ENCODE peak calls at places on chromosomes 6 and 20, in ten cellular contexts. D is neural progenitor cell; S is activated CD8-positive, alpha-beta T cell treated with anti-CD3 and anti-CD28 coated beads for 36 hours; T is upper lobe of right lung; Q is transverse colon; C is omental fat pad; E is Calu3; I is A549; V is BJ; N is right atrium auricular region. Z is an unnamed sample.

GRCh38 chr6:26526928-26527327 is 11.2 kb upstream of the HMGN4 start:
- DNase-seq in Q (no peak), T (no peak), D (no peak), C (no peak), E (no peak), V (no peak), I (no peak), N (no peak), S (no peak), Z (no peak)

GRCh38 chr6:90274481-90275030 is 22.1 kb downstream of the BACH2 start:
- DNase-seq in N (no peak), D (peak), Q (peak), T (no peak), S (peak), E (no peak), I (no peak), V (no peak), C (no peak), Z (no peak)

GRCh38 chr20:51354191-51354768 is 188.2 kb downstream of the NFATC2 start:
- DNase-seq in Q (no peak), I (no peak), C (no peak), V (no peak), S (no peak), E (no peak), D (no peak), N (no peak), T (peak), Z (no peak)

GRCh38 chr6:18269253-18269652 is 4.9 kb upstream of the DEK start:
- DNase-seq in E (no peak), I (no peak), D (no peak), V (peak), C (no peak), Q (no peak), N (no peak), T (no peak), S (peak), Z (no peak)

GRCh38 chr6:6657820-6658217 is 69.3 kb downstream of the LY86 start:
- DNase-seq in E (no peak), Q (no peak), T (no peak), D (no peak), C (no peak), N (no peak), V (no peak), S (no peak), I (no peak), Z (no peak)

GRCh38 chr6:160750276-160750689 is 48.2 kb downstream of the PLG start:
- DNase-seq in C (no peak), T (no peak), E (peak), V (no peak), S (peak), N (no peak), D (peak), I (no peak), Q (no peak), Z (no peak)

GRCh38 chr6:155187096-155187495 is 76.7 kb upstream of the CLDN20 start:
- DNase-seq in N (no peak), D (no peak), C (no peak), S (peak), E (no peak), I (no peak), V (no peak), T (no peak), Q (no peak), Z (no peak)

GRCh38 chr20:45592574-45593189 is 13.6 kb upstream of the WFDC8 start:
- DNase-seq in Q (no peak), S (peak), C (no peak), T (no peak), E (peak), D (peak), N (no peak), V (no peak), I (peak), Z (no peak)

DNA sequence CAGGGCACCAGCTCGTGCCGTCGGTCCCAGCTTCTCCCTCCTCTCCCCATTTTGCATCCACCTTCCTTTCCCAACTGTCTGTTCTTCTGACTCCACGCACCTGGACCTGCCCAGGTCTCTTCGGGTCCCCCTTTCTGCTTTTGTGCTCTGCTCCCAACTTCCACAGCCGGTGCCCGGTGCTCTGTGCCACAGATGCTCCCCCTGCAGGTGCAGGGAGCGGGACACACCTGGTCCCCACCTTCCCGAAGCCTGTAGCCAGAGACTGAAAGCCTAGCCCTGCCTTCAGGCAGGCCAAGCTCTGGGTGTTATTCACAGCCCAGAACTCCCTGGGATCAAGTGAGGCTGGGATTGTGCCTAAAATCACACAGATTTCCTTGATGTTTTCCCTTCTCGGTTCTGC is 24.6 kb upstream of the BMP7 start:
- DNase-seq in E (peak), N (no peak), V (no peak), D (no peak), S (no peak), C (no peak), T (no peak), Q (no peak), I (no peak), Z (no peak)
- TF ChIP-seq CTCF in E (peak), N (no peak), V (no peak), D (peak), S (no peak), C (no peak), T (no peak), Q (no peak), I (no peak), Z (no peak)

GRCh38 chr6:38193486-38194281 is 374.2 kb downstream of the ZFAND3 start:
- DNase-seq in C (no peak), S (no peak), I (no peak), D (no peak), T (no peak), E (no peak), Q (no peak), N (no peak), V (no peak), Z (no peak)
- TF ChIP-seq CTCF in C (no peak), S (no peak), I (no peak), D (no peak), T (no peak), E (no peak), Q (no peak), N (no peak), V (no peak), Z (no peak)

GRCh38 chr20:20856306-20856705 is 143.9 kb upstream of the RALGAPA2 start:
- DNase-seq in D (no peak), I (no peak), Q (no peak), C (no peak), T (no peak), E (no peak), V (no peak), N (no peak), S (no peak), Z (no peak)

GRCh38 chr20:20860078-20860806 is 147.8 kb upstream of the RALGAPA2 start:
- DNase-seq in C (peak), Q (peak), S (peak), D (peak), I (peak), T (peak), N (peak), V (peak), E (peak), Z (peak)

GRCh38 chr20:20864346-20865096 is 152.1 kb upstream of the RALGAPA2 start:
- DNase-seq in Q (no peak), I (peak), V (no peak), C (no peak), T (no peak), E (no peak), N (no peak), S (no peak), D (peak), Z (no peak)

GRCh38 chr20:20856956-20857355 is 144.5 kb upstream of the RALGAPA2 start:
- DNase-seq in E (no peak), Q (no peak), V (no peak), C (no peak), N (no peak), D (no peak), T (no peak), S (no peak), I (no peak), Z (no peak)

DNA sequence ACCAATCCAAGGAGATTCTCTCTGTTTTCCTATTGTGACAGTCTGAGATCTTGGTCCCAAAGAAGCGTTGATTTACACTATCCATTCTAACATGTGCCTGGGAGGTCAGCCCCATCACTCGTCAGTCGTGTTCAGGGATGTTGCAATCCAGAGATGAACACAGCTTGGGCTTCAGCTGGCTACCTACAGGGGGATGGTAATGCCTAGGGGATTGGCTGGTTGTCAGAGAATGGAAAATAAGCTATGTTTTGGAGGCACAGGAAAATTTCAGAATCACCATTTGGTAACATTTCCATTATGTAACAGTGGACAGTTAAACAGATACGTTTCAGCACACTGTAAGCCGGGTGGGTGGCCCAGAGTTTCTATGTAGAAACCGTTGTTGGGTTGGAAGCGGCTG is 147.1 kb upstream of the RALGAPA2 start:
- DNase-seq in D (no peak), E (no peak), V (no peak), T (no peak), I (no peak), S (no peak), C (no peak), Q (no peak), N (no peak), Z (no peak)
- TF ChIP-seq CTCF in D (no peak), E (no peak), V (no peak), T (no peak), I (no peak), S (no peak), C (no peak), Q (no peak), N (no peak), Z (no peak)

DNA sequence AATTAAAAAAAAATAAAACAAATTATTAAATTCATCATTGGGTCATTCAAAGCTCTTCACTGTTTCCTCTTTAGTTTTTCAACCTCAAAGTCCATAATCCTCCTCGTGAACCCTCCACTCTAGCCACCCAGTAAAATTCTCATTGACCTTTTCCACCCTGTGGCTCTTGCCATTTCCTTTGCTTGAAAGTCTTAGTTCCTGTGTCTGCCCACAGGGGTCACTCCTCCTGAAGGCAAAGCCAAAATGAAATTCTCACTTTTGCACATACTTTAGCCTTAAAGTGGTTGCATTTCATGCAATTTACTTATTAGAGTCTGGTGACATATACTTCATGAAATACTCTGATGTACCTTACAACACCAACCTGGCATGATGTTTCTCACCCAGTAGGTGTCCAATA is 263.7 kb downstream of the BMP2 start:
- DNase-seq in C (no peak), N (no peak), S (no peak), V (no peak), T (no peak), I (peak), E (no peak), Q (no peak), D (peak), Z (no peak)
- TF ChIP-seq CTCF in C (no peak), N (no peak), S (no peak), V (no peak), T (no peak), I (no peak), E (no peak), Q (peak), D (peak), Z (peak)

DNA sequence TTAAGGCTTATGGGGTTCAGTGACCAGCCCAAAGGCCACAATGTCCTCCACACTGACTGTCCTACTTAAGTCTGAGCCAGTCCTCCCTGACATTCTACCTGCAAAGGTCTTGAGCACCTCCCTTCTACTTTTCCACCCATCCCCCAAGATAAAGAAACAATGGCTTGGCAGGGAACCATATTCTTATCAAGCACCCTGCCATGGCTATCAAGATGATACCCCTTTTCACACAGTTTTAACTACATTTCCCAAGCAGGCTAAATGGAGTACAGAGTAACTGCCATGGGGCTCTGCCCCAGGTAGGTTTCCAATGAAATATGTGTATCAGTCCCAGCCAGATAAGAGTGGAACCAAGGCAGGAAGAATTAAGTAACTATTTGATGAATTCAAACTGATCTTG is 85.9 kb upstream of the MOCS1 start:
- DNase-seq in I (no peak), S (no peak), T (no peak), Q (no peak), C (no peak), D (no peak), E (no peak), V (no peak), N (no peak), Z (no peak)
- TF ChIP-seq CTCF in I (no peak), S (no peak), T (no peak), Q (no peak), C (no peak), D (no peak), E (no peak), V (no peak), N (no peak), Z (no peak)

DNA sequence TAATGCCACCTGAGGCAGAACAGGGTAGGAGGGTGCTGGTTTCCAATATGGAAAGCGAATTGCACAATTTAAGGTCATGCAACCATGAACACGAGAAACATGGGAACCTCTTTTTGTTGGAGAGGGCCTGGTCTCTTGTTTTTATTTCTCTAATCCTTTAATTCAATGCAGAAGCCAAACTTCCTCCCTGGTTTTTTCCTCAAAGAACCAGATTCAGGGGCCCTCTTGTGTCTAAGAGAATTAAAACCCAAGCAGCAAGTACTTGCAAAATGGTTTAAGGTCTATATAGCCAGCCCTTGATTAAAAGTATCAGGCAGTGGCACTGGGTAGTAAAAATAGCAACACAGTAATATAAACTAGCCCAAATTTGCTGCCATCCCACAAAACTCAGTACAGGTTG is 19.5 kb downstream of the GSTA4 start:
- DNase-seq in S (no peak), T (no peak), I (no peak), Q (no peak), N (no peak), D (no peak), E (no peak), C (no peak), V (no peak), Z (no peak)
- TF ChIP-seq CTCF in S (no peak), T (no peak), I (no peak), Q (no peak), N (no peak), D (no peak), E (no peak), C (no peak), V (peak), Z (no peak)

GRCh38 chr20:40561187-40561586 is 127.8 kb downstream of the MAFB start:
- DNase-seq in N (no peak), D (no peak), T (no peak), E (no peak), S (no peak), C (no peak), V (no peak), Q (no peak), I (no peak), Z (no peak)

GRCh38 chr20:40562031-40562430 is 127.0 kb downstream of the MAFB start:
- DNase-seq in S (no peak), I (no peak), V (no peak), E (peak), T (peak), N (no peak), C (no peak), D (no peak), Q (peak), Z (no peak)

GRCh38 chr20:40564997-40565680 is 123.9 kb downstream of the MAFB start:
- DNase-seq in E (peak), S (no peak), V (no peak), Q (no peak), D (no peak), C (no peak), I (peak), T (no peak), N (no peak), Z (no peak)

GRCh38 chr20:40565681-40566040 is 123.4 kb downstream of the MAFB start:
- DNase-seq in Q (no peak), S (no peak), E (no peak), V (no peak), C (no peak), D (peak), T (no peak), N (no peak), I (no peak), Z (no peak)

DNA sequence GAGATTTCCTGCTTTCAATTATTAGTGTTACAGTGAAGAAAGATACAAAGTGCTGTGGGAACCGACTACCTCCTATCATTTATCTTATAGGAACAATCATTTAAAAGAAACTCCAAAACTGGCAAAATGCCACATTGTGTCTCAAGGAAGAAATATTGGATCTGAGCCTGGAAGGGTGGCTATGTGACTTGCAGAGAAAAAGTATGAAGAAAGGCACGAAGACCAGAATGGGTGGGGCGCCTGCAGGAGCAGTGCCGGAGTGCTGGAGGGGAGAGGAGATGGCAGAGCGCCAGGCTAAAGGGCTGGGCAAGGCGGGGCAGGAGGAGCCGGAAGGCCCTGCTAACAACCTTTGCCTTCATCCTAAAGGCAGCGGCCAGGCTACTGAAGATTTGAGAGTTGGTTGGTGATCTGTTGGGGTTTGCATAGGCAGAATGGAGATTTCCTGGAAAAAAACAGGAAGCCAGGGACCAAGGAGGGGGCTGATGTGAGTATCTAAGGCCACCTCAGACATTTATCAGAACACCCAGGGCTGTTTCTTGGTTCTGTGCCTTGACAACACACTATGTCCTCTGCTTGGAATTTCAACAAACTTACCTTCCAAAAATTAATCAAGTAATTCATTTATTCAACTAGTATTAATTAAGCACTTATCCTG is 125.6 kb downstream of the MAFB start:
- DNase-seq in C (no peak), T (peak), S (no peak), I (peak), D (no peak), N (no peak), E (peak), Q (peak), V (no peak), Z (no peak)
- TF ChIP-seq CTCF in C (no peak), T (no peak), S (no peak), I (no peak), D (no peak), N (no peak), E (no peak), Q (no peak), V (no peak), Z (no peak)

GRCh38 chr6:167825059-167825758 is 1.5 kb upstream of the AFDN start:
- DNase-seq in S (no peak), T (no peak), V (no peak), N (no peak), D (peak), C (no peak), E (no peak), I (no peak), Q (no peak), Z (no peak)

GRCh38 chr6:167827062-167827587 is 414 bp downstream of the AFDN start:
- DNase-seq in C (no peak), S (peak), T (peak), E (peak), D (no peak), Q (peak), V (no peak), I (no peak), N (no peak), Z (no peak)

GRCh38 chr6:167825759-167826229 is 917 bp upstream of the AFDN start:
- DNase-seq in Q (peak), N (no peak), S (peak), T (peak), D (peak), I (peak), E (peak), C (no peak), V (no peak), Z (no peak)

GRCh38 chr6:167827588-167828324 is 1.0 kb downstream of the AFDN start:
- DNase-seq in C (no peak), T (peak), Q (peak), E (peak), N (no peak), S (peak), I (no peak), D (peak), V (no peak), Z (no peak)

GRCh38 chr6:167826230-167827061 is at the start of gene AFDN:
- DNase-seq in S (peak), Q (peak), E (peak), I (peak), D (peak), T (peak), V (no peak), C (peak), N (peak), Z (peak)
- TF ChIP-seq CTCF in S (peak), Q (peak), E (peak), I (no peak), D (peak), T (peak), V (peak), C (no peak), N (peak), Z (peak)

GRCh38 chr6:85678602-85679444 is 36.1 kb upstream of the SYNCRIP start:
- DNase-seq in I (peak), T (peak), E (peak), Q (peak), V (peak), D (peak), S (peak), C (peak), N (peak), Z (peak)
- TF ChIP-seq CTCF in I (no peak), T (no peak), E (no peak), Q (no peak), V (no peak), D (peak), S (no peak), C (no peak), N (no peak), Z (no peak)

DNA sequence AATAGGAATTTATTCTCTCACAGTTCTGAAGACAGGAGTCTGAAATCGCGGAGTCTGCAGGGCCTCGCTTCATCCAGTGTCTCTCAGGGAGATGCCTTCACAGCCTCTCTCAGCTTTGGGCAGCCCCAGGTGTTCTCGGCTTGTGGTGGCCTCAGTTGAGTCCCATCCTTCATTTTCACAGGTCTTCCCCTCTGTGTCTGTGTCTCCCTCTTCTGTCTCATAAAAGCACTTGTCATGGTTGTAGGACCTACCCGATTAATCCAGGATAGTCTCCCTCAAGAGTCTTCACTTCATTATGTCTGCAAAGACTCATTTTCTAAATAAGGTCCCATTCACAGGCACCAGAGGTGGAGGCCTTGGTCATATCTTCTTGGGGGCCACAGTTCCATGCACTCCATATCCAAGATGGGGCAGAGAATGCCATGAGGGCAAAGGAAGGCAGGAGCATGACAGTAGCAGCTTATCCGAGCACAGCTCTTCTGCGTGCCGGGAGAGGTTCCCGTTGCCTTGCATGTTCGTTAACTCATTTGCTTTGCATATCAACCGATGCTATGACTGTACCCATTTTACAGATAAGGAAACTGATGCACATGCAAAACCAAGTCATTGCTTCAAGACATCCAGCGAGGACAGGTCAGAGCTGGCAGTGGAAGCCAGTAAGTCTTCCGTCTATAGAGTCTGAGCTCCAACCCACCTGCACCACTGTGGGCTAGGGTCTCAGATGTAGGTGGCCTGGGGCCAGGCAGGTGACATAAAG is 363.8 kb upstream of the SULF2 start:
- DNase-seq in Q (no peak), D (no peak), E (no peak), S (no peak), V (no peak), T (no peak), C (no peak), I (no peak), N (no peak), Z (no peak)
- TF ChIP-seq CTCF in Q (no peak), D (no peak), E (no peak), S (no peak), V (no peak), T (no peak), C (no peak), I (no peak), N (no peak), Z (no peak)

Z was measured in osteocyte.